ENCODE peak calls at places on chromosomes 12 and 14, in nine cellular contexts. One of them, this sample, is unnamed.

GRCh38 chr14:79464468-79464867 is 746.8 kb downstream of the DIO2 start:
- DNase-seq in ovary: no peak
- DNase-seq in gastrocnemius medialis: no peak
- DNase-seq in LNCaP clone FGC: no peak
- DNase-seq in AG04450: no peak
- DNase-seq in brain microvascular endothelial cell: peak; percentile 54
- DNase-seq in pancreas: no peak
- DNase-seq in AG04449: no peak
- DNase-seq in HCT116: no peak
- DNase-seq in this sample: no peak

GRCh38 chr14:47227051-47227600 is 448.3 kb downstream of the MDGA2 start:
- DNase-seq in ovary: no peak
- DNase-seq in brain microvascular endothelial cell: peak; percentile 12
- DNase-seq in gastrocnemius medialis: no peak
- DNase-seq in AG04449: no peak
- DNase-seq in LNCaP clone FGC: no peak
- DNase-seq in AG04450: no peak
- DNase-seq in HCT116: no peak
- DNase-seq in pancreas: no peak
- DNase-seq in this sample: no peak

GRCh38 chr12:26466709-26467108 is 271.3 kb downstream of the SSPN start:
- DNase-seq in pancreas: no peak
- DNase-seq in gastrocnemius medialis: no peak
- DNase-seq in ovary: no peak
- DNase-seq in LNCaP clone FGC: no peak
- DNase-seq in brain microvascular endothelial cell: no peak
- DNase-seq in HCT116: no peak
- DNase-seq in AG04450: no peak
- DNase-seq in AG04449: no peak
- DNase-seq in this sample: no peak

GRCh38 chr14:77311217-77311616 is 9.5 kb downstream of the POMT2 start:
- DNase-seq in AG04449: no peak
- DNase-seq in HCT116: no peak
- DNase-seq in gastrocnemius medialis: no peak
- DNase-seq in ovary: no peak
- DNase-seq in AG04450: no peak
- DNase-seq in brain microvascular endothelial cell: no peak
- DNase-seq in LNCaP clone FGC: no peak
- DNase-seq in pancreas: no peak
- DNase-seq in this sample: peak; percentile 43

GRCh38 chr14:85764809-85765208 is 234.9 kb downstream of the FLRT2 start:
- DNase-seq in brain microvascular endothelial cell: peak; percentile 63
- DNase-seq in AG04449: no peak
- DNase-seq in gastrocnemius medialis: no peak
- DNase-seq in ovary: no peak
- DNase-seq in pancreas: no peak
- DNase-seq in HCT116: no peak
- DNase-seq in LNCaP clone FGC: no peak
- DNase-seq in AG04450: no peak
- DNase-seq in this sample: no peak

GRCh38 chr12:68450947-68451260 is 118.7 kb upstream of the MDM1 start:
- DNase-seq in brain microvascular endothelial cell: no peak
- DNase-seq in pancreas: no peak
- DNase-seq in HCT116: no peak
- DNase-seq in AG04450: no peak
- DNase-seq in ovary: no peak
- DNase-seq in AG04449: no peak
- DNase-seq in LNCaP clone FGC: no peak
- DNase-seq in gastrocnemius medialis: no peak
- DNase-seq in this sample: no peak

GRCh38 chr12:127785535-127785934 is 481.4 kb upstream of the TMEM132C start:
- DNase-seq in ovary: no peak
- DNase-seq in AG04450: no peak
- DNase-seq in gastrocnemius medialis: no peak
- DNase-seq in AG04449: peak; percentile 14
- DNase-seq in HCT116: no peak
- DNase-seq in LNCaP clone FGC: no peak
- DNase-seq in brain microvascular endothelial cell: peak; percentile 61
- DNase-seq in pancreas: no peak
- DNase-seq in this sample: peak; percentile 15

GRCh38 chr12:58557156-58557555 is 363.1 kb downstream of the LRIG3 start:
- DNase-seq in HCT116: no peak
- DNase-seq in brain microvascular endothelial cell: peak; percentile 66
- DNase-seq in pancreas: no peak
- DNase-seq in AG04450: peak; percentile 45
- DNase-seq in AG04449: peak; percentile 71
- DNase-seq in LNCaP clone FGC: no peak
- DNase-seq in gastrocnemius medialis: no peak
- DNase-seq in ovary: no peak
- DNase-seq in this sample: peak; percentile 76

GRCh38 chr14:80713076-80713850 is 228.3 kb downstream of the CEP128 start:
- DNase-seq in gastrocnemius medialis: no peak
- DNase-seq in pancreas: no peak
- DNase-seq in LNCaP clone FGC: no peak
- DNase-seq in AG04450: no peak
- DNase-seq in AG04449: no peak
- DNase-seq in HCT116: no peak
- DNase-seq in brain microvascular endothelial cell: no peak
- DNase-seq in ovary: no peak
- DNase-seq in this sample: no peak

GRCh38 chr12:51401020-51401419 is 9.8 kb upstream of the GALNT6 start:
- DNase-seq in ovary: no peak
- DNase-seq in AG04449: no peak
- DNase-seq in pancreas: no peak
- DNase-seq in LNCaP clone FGC: no peak
- DNase-seq in AG04450: no peak
- DNase-seq in HCT116: no peak
- DNase-seq in brain microvascular endothelial cell: no peak
- DNase-seq in gastrocnemius medialis: no peak
- DNase-seq in this sample: no peak

GRCh38 chr14:36857842-36858445 is 196.3 kb downstream of the PAX9 start:
- DNase-seq in pancreas: no peak
- DNase-seq in LNCaP clone FGC: no peak
- DNase-seq in AG04449: no peak
- DNase-seq in gastrocnemius medialis: peak; percentile 38
- DNase-seq in AG04450: no peak
- DNase-seq in ovary: no peak
- DNase-seq in HCT116: no peak
- DNase-seq in brain microvascular endothelial cell: no peak
- DNase-seq in this sample: no peak

GRCh38 chr12:109488051-109488665 is 10.7 kb downstream of the UBE3B start:
- DNase-seq in pancreas: no peak
- DNase-seq in AG04450: no peak
- DNase-seq in gastrocnemius medialis: no peak
- DNase-seq in LNCaP clone FGC: no peak
- DNase-seq in AG04449: no peak
- DNase-seq in brain microvascular endothelial cell: no peak
- DNase-seq in HCT116: no peak
- DNase-seq in ovary: no peak
- DNase-seq in this sample: no peak

DNA sequence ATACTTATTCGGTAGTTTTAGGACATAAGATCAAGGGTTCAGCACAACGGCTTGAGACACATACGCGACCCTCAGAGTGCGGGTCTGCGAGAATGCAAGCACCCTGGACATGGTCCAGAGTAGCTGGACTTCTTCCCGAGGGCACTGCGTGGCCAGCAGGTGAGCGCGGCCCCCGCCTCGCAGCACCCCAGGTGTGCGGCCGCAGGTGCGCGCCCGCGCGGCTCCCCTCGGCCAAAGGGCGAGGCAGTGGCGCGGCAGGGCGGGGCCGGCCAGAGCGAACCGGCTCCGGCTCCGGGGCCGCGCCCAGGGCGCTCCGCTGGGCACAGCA is 349 bp upstream of the FGD4 start:
- DNase-seq in gastrocnemius medialis: no peak
- DNase-seq in brain microvascular endothelial cell: no peak
- DNase-seq in pancreas: no peak
- DNase-seq in AG04450: no peak
- DNase-seq in ovary: no peak
- DNase-seq in LNCaP clone FGC: no peak
- DNase-seq in HCT116: no peak
- DNase-seq in AG04449: no peak
- DNase-seq in this sample: no peak
- H3K4me3 ChIP-seq in gastrocnemius medialis: peak overlapping the region; percentile 95
- H3K4me3 ChIP-seq in brain microvascular endothelial cell: peak overlapping the region; percentile 71
- H3K4me3 ChIP-seq in pancreas: peak overlapping the region; percentile 68
- H3K4me3 ChIP-seq in AG04450: peak overlapping the region; percentile 67
- H3K4me3 ChIP-seq in ovary: peak overlapping the region; percentile 55
- H3K4me3 ChIP-seq in LNCaP clone FGC: peak overlapping the region; percentile 42
- H3K4me3 ChIP-seq in HCT116: peak overlapping the region; percentile 83
- H3K4me3 ChIP-seq in AG04449: peak overlapping the region; percentile 66
- H3K4me3 ChIP-seq in this sample: peak overlapping the region; percentile 89

GRCh38 chr14:39447155-39447554 is 14.9 kb upstream of the FBXO33 start:
- DNase-seq in pancreas: no peak
- DNase-seq in ovary: no peak
- DNase-seq in gastrocnemius medialis: no peak
- DNase-seq in AG04450: no peak
- DNase-seq in AG04449: no peak
- DNase-seq in brain microvascular endothelial cell: no peak
- DNase-seq in LNCaP clone FGC: no peak
- DNase-seq in HCT116: no peak
- DNase-seq in this sample: no peak

GRCh38 chr14:39442293-39442692 is 10.1 kb upstream of the FBXO33 start:
- DNase-seq in AG04450: no peak
- DNase-seq in HCT116: no peak
- DNase-seq in pancreas: no peak
- DNase-seq in ovary: no peak
- DNase-seq in brain microvascular endothelial cell: no peak
- DNase-seq in LNCaP clone FGC: no peak
- DNase-seq in AG04449: no peak
- DNase-seq in gastrocnemius medialis: peak; percentile 5
- DNase-seq in this sample: no peak

GRCh38 chr14:39441805-39442204 is 9.6 kb upstream of the FBXO33 start:
- DNase-seq in ovary: no peak
- DNase-seq in pancreas: no peak
- DNase-seq in AG04449: no peak
- DNase-seq in brain microvascular endothelial cell: no peak
- DNase-seq in LNCaP clone FGC: no peak
- DNase-seq in gastrocnemius medialis: no peak
- DNase-seq in HCT116: no peak
- DNase-seq in AG04450: no peak
- DNase-seq in this sample: no peak

GRCh38 chr14:39440975-39441374 is 8.7 kb upstream of the FBXO33 start:
- DNase-seq in brain microvascular endothelial cell: no peak
- DNase-seq in pancreas: no peak
- DNase-seq in gastrocnemius medialis: no peak
- DNase-seq in AG04449: no peak
- DNase-seq in LNCaP clone FGC: no peak
- DNase-seq in ovary: no peak
- DNase-seq in HCT116: no peak
- DNase-seq in AG04450: no peak
- DNase-seq in this sample: no peak

DNA sequence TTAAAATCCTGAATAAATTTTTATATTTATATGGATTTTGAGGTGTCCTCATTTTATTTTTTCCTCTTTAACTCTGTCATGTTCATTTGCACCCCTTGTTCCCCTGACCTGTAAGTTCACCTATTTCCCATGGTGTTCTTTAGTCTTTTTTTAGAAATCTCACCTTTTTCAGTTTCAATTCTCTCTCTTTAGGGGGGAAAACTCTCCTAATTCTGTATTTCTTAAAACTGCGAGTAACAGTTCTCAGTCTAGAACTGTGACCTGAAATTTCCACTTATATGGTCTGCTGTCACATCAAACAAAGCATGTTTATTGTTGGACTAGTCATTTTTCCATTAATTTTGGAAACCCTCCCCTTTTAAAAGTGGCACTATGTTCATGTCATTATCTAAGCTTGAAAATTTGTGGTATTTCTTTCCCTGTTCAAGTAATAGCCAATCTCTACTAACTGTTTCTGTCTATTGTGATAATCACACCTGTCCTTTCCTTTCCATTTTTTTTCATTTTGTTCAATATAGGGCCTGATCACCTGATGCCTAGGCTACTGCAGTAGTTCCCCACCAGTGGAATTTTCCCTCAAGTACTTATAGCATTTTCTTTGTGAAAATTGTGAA is 14.0 kb upstream of the FBXO33 start:
- DNase-seq in AG04450: no peak
- DNase-seq in AG04449: no peak
- DNase-seq in pancreas: no peak
- DNase-seq in HCT116: no peak
- DNase-seq in ovary: no peak
- DNase-seq in gastrocnemius medialis: no peak
- DNase-seq in brain microvascular endothelial cell: no peak
- DNase-seq in LNCaP clone FGC: no peak
- DNase-seq in this sample: no peak
- TF ChIP-seq CTCF in AG04450: no peak
- TF ChIP-seq CTCF in AG04449: no peak
- TF ChIP-seq CTCF in pancreas: no peak
- TF ChIP-seq CTCF in HCT116: no peak
- TF ChIP-seq CTCF in ovary: no peak
- TF ChIP-seq CTCF in gastrocnemius medialis: no peak
- TF ChIP-seq CTCF in brain microvascular endothelial cell: no peak
- TF ChIP-seq CTCF in LNCaP clone FGC: no peak
- TF ChIP-seq CTCF in this sample: no peak

DNA sequence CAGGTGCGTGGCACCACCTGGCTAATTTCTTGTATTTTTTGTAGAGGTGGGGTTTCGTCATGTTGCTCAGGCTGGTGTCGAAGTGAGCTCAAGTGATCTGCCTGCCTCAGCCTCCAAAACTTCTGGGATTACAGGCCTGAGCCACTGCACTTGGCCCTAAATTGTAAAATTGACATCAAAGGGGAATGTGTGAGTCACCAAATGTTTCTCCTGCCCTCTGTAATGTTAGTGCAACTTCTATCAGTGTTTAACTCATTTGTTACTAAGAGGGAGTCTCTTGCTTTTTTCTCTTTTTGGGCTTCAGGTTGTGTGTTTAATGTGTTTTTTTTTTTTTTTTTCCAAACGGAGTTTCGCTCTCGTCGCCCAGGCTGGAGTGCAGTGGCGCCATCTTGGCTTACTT is 2.3 kb downstream of the TULP3 start:
- DNase-seq in brain microvascular endothelial cell: peak; percentile 59
- DNase-seq in AG04449: peak; percentile 47
- DNase-seq in LNCaP clone FGC: no peak
- DNase-seq in pancreas: no peak
- DNase-seq in AG04450: peak; percentile 65
- DNase-seq in HCT116: no peak
- DNase-seq in ovary: no peak
- DNase-seq in gastrocnemius medialis: peak; percentile 10
- DNase-seq in this sample: peak; percentile 87
- H3K4me3 ChIP-seq in brain microvascular endothelial cell: no peak overlapping the region
- H3K4me3 ChIP-seq in AG04449: peak overlapping the region; percentile 26
- H3K4me3 ChIP-seq in LNCaP clone FGC: no peak overlapping the region
- H3K4me3 ChIP-seq in pancreas: no peak overlapping the region
- H3K4me3 ChIP-seq in AG04450: peak overlapping the region; percentile 22
- H3K4me3 ChIP-seq in HCT116: no peak overlapping the region
- H3K4me3 ChIP-seq in ovary: peak overlapping the region; percentile 97
- H3K4me3 ChIP-seq in gastrocnemius medialis: no peak overlapping the region
- H3K4me3 ChIP-seq in this sample: no peak overlapping the region

DNA sequence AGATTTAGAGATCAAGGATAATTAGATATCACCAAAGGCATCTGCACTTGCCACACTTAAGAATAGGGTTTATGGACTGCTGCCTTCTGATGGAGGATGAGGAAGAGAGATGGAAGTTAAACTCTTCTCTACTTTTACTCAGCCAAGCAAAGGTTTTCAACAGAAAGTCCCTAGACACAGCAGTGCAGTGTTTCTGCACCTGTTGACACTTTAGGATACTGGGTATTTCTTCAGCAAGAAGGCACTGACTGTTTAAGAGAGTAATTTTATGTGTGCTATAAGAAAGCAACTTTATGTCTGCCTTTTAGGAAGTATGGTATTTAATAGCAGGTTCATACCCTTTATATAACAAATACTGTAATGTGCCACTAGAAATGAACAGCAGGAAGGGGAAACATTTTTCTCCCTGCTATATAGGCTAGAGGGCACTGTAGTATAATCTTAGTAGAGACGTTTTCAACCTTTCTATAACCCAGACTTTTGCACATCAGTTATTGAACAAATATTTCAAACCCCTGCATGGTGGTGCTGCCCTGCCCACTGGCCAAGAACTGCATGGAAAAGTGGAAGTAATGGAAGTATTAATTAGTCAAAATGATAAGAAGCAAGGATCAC is 225.0 kb upstream of the GRIP1 start:
- DNase-seq in AG04450: no peak
- DNase-seq in pancreas: no peak
- DNase-seq in AG04449: no peak
- DNase-seq in ovary: no peak
- DNase-seq in LNCaP clone FGC: no peak
- DNase-seq in brain microvascular endothelial cell: no peak
- DNase-seq in HCT116: no peak
- DNase-seq in gastrocnemius medialis: no peak
- DNase-seq in this sample: no peak
- TF ChIP-seq CTCF in AG04450: no peak
- TF ChIP-seq CTCF in pancreas: no peak
- TF ChIP-seq CTCF in AG04449: no peak
- TF ChIP-seq CTCF in ovary: no peak
- TF ChIP-seq CTCF in LNCaP clone FGC: peak; percentile 47
- TF ChIP-seq CTCF in brain microvascular endothelial cell: no peak
- TF ChIP-seq CTCF in HCT116: no peak
- TF ChIP-seq CTCF in gastrocnemius medialis: no peak
- TF ChIP-seq CTCF in this sample: no peak

This sample was measured in cardiac fibroblast.